ENCODE peak calls at places on chromosomes 16 and 17, in five cellular contexts. V, M, D, X and E are unnamed samples.

GRCh38 chr17:48718162-48718780 is 4.0 kb downstream of the PRAC1 start:
- DNase-seq in V (no peak), M (no peak), D (no peak), X (peak), E (no peak)

GRCh38 chr16:12267491-12267890 is 291.0 kb downstream of the SNX29 start:
- DNase-seq in V (no peak), M (no peak), D (no peak), X (no peak), E (peak)

GRCh38 chr17:72945468-72945867 is 147.0 kb downstream of the SLC39A11 start:
- DNase-seq in V (no peak), M (no peak), D (no peak), X (no peak), E (no peak)

GRCh38 chr16:86913886-86914285 is 335.5 kb downstream of the FOXL1 start:
- DNase-seq in V (no peak), M (no peak), D (no peak), X (no peak), E (no peak)

GRCh38 chr16:76900285-76901263 is 290.4 kb upstream of the MON1B start:
- DNase-seq in V (no peak), M (no peak), D (no peak), X (no peak), E (no peak)

GRCh38 chr16:1519831-1520230 is 13.6 kb upstream of the TMEM204 start:
- DNase-seq in V (no peak), M (no peak), D (no peak), X (no peak), E (no peak)

GRCh38 chr16:76932541-76933211 is 258.3 kb upstream of the MON1B start:
- DNase-seq in V (peak), M (peak), D (no peak), X (no peak), E (no peak)

GRCh38 chr16:82641336-82641984 is 14.7 kb downstream of the CDH13 start:
- DNase-seq in V (peak), M (peak), D (no peak), X (no peak), E (no peak)

GRCh38 chr16:54931041-54931756 is 534 bp downstream of the IRX5 start:
- DNase-seq in V (peak), M (peak), D (peak), X (no peak), E (no peak)

GRCh38 chr17:66541461-66542182 is 239.2 kb downstream of the PRKCA start:
- DNase-seq in V (peak), M (no peak), D (no peak), X (no peak), E (no peak)

GRCh38 chr17:66542967-66543525 is 240.6 kb downstream of the PRKCA start:
- DNase-seq in V (peak), M (peak), D (no peak), X (no peak), E (no peak)

GRCh38 chr17:66542183-66542966 is 240.0 kb downstream of the PRKCA start:
- DNase-seq in V (peak), M (no peak), D (no peak), X (no peak), E (no peak)

GRCh38 chr17:66545918-66546317 is 243.5 kb downstream of the PRKCA start:
- DNase-seq in V (no peak), M (no peak), D (no peak), X (no peak), E (no peak)

GRCh38 chr17:66543526-66543925 is 241.1 kb downstream of the PRKCA start:
- DNase-seq in V (peak), M (no peak), D (no peak), X (no peak), E (no peak)
- H3K4me3 ChIP-seq in V (no peak), M (no peak), D (no peak), X (no peak), E (no peak)

DNA sequence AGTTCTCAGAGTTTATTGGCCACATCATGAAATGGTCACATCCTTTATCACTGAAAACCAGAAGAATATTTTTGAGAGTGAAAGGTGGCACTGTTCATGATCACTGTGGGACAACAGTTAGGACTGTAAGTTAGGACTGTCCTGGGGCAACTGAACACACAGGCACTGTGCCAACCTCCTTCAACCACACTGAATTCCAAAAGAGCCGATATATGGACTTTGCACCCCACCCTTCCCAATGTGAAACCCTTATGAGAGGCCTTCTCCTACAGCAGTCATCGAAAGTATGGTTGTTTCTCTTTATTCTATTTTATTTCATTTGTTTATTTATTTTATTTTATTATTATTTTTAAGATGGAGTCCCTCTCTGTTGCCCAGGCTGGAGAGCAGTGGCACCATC is 353.5 kb downstream of the TOX3 start:
- DNase-seq in V (no peak), M (no peak), D (no peak), X (no peak), E (no peak)
- TF ChIP-seq CTCF in V (no peak), M (no peak), D (no peak), X (no peak), E (no peak)

GRCh38 chr17:69575346-69575761 is 160.9 kb downstream of the MAP2K6 start:
- DNase-seq in V (peak), M (peak), D (no peak), X (no peak), E (no peak)

GRCh38 chr17:69577098-69577497 is 162.6 kb downstream of the MAP2K6 start:
- DNase-seq in V (no peak), M (no peak), D (no peak), X (no peak), E (no peak)

GRCh38 chr17:69578385-69578936 is 164.0 kb downstream of the MAP2K6 start:
- DNase-seq in V (no peak), M (no peak), D (no peak), X (no peak), E (no peak)

GRCh38 chr17:69579961-69580677 is 165.6 kb downstream of the MAP2K6 start:
- DNase-seq in V (no peak), M (no peak), D (no peak), X (no peak), E (no peak)

DNA sequence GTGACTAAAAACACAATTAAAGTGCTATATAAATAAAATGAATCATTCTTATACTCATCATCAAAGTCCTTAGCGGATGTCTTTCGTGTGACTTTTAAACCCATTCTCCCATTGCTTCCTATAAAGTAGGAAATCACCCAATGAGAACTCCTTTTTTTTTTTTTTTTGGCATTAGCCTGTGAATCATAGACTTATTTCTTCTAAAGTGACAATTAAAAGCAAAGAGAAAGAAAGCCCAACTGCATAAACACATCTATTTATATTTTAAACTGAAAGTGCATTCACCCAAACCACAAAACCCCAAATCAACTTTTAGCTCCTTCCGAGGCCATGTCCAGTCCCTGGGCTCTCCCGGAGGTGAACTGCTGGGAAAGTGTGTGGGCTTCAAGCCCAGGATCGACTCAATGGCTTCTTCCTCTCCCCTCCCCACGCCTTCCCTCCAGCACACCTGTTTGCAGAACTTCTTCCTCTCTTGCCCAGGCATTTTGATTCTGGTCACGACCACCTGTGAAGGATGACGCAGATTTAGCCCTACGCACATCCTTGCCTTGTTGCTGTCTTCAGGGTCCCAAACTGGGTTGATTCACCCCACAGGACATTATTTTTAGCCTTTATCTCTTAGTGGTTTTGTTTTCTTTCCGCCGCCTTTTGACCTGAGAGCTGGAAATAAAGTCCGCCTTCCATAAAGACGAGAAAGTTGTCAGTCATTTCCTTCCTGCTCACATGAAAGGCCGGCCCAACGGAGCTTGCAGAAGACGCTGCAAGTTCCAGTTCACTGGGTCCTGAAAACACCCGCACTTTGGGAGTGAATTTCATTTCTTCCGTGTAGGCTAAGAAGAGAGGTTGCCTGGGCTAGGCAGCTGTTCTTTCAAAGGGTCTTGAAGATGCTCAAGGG is 166.8 kb downstream of the MAP2K6 start:
- DNase-seq in V (no peak), M (peak), D (no peak), X (no peak), E (no peak)
- H3K4me3 ChIP-seq in V (no peak), M (no peak), D (no peak), X (no peak), E (no peak)

GRCh38 chr16:48885456-48885855 is 275.5 kb upstream of the N4BP1 start:
- DNase-seq in V (no peak), M (no peak), D (no peak), X (no peak), E (no peak)

GRCh38 chr16:48892884-48893283 is 282.9 kb upstream of the N4BP1 start:
- DNase-seq in V (no peak), M (no peak), D (no peak), X (no peak), E (no peak)

DNA sequence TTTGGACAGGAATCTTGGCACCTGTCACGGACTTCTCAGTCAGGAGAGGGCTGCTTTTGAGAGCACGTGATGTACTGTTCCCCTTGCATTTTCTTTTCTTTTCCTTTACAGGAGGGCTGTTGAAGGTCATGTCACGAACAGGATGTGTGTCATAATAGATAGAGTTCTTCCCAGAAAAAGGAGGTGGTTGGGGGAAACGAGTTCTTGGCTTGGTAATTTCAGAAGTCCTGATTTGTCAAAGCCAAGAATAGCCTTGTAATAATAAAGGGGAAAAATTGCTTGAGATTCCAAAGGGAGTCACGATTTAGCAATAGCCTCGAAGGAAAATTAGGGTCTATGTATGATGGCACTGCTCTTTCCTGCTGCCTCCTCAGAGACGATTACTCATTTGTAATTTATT is 277.7 kb upstream of the N4BP1 start:
- DNase-seq in V (no peak), M (no peak), D (no peak), X (no peak), E (no peak)
- TF ChIP-seq CTCF in V (no peak), M (no peak), D (no peak), X (no peak), E (no peak)

GRCh38 chr16:5059386-5060072 is 6.2 kb downstream of the C16orf89 start:
- DNase-seq in V (no peak), M (no peak), D (no peak), X (peak), E (no peak)

GRCh38 chr16:5056347-5056746 is 9.4 kb downstream of the C16orf89 start:
- DNase-seq in V (peak), M (peak), D (no peak), X (no peak), E (no peak)

GRCh38 chr16:5060073-5060641 is 5.6 kb downstream of the C16orf89 start:
- DNase-seq in V (no peak), M (no peak), D (no peak), X (peak), E (peak)

GRCh38 chr16:5054876-5055865 is 10.6 kb downstream of the C16orf89 start:
- DNase-seq in V (no peak), M (no peak), D (no peak), X (no peak), E (no peak)

DNA sequence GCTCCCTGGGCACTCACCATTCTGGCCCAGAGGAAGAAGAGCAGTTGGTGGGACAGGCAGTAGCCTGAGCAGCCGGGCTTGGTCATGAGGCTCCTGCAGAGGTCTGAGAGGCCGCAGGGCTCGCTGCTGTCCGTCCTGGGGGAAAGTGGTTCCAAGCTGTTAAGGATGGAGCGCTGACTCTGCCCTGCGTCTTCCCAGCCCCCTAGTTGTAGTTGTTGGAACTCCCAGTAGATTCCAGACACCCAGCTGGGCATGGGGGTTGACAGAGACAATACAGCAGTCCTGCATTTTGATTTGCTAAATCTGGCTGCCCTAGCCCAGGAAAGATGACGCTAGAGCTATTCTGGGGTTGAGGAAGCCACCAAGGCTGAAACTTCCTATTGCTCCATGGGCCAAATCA is 7.3 kb downstream of the C16orf89 start:
- DNase-seq in V (peak), M (peak), D (no peak), X (no peak), E (no peak)
- H3K4me3 ChIP-seq in V (no peak), M (no peak), D (no peak), X (no peak), E (no peak)

DNA sequence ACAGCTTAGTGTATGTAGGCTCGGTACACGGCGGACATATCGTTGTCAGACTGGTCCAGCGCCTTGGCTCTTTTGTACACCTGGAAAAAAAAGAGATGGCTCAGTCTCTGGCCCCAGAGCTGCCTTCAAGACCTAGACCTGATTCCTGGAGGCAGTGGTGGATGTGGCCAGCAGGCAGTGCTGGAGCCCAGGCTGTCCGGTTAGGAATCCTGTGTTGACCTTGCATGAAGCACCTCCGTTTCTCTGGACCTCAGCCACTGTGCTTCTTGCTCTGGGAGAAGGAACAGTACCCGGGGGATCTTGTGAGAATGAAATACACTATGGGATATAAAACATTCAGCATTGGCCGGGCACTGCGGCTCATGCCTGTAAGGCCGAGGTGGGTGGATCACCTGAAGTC is 2.8 kb upstream of the ROGDI start:
- DNase-seq in V (no peak), M (no peak), D (no peak), X (no peak), E (no peak)
- TF ChIP-seq CTCF in V (peak), M (no peak), D (no peak), X (no peak), E (no peak)